ENCODE peak calls at places on chromosomes 13 and 19, in seven cellular contexts. T is T-helper 9 cell; Z is activated naive CD8-positive, alpha-beta T cell treated with anti-CD3 and anti-CD28 coated beads for 36 hours; N is frontal cortex; L is stimulated activated CD8-positive, alpha-beta memory T cell treated with anti-CD3 and anti-CD28 coated beads, Interleukin-12 subunit alpha, Interleukin-12 subunit beta, amount 100 ng/mL, for 4 hours; U is naive thymus-derived CD8-positive, alpha-beta T cell; P is NCI-H1105 treated with DMSO at 0.1 percent for 48 hours. Q is an unnamed sample.

GRCh38 chr19:19822148-19822429 is 539 bp upstream of the ZNF506 start:
- DNase-seq in T (no peak), U (no peak), N (no peak), Z (no peak), P (no peak), L (no peak), Q (no peak)

GRCh38 chr13:111121421-111121820 is 6.3 kb downstream of the ARHGEF7 start:
- DNase-seq in Z (no peak), L (no peak), N (no peak), U (no peak), P (no peak), T (no peak), Q (no peak)

GRCh38 chr19:996051-996838 is 4.0 kb upstream of the GRIN3B start:
- DNase-seq in T (peak; percentile 90), N (no peak), U (peak; percentile 83), Z (peak; percentile 77), L (peak; percentile 66), P (peak; percentile 80), Q (peak; percentile 68)

GRCh38 chr13:49292742-49293498 is 45.2 kb downstream of the CDADC1 start:
- DNase-seq in P (peak; percentile 41), U (no peak), N (no peak), T (no peak), L (no peak), Z (peak; percentile 39), Q (peak; percentile 47)

GRCh38 chr19:46350029-46350757 is 3.3 kb downstream of the PPP5C start:
- DNase-seq in Z (no peak), T (no peak), U (no peak), N (no peak), P (no peak), L (no peak), Q (no peak)

GRCh38 chr19:56369886-56370676 is 23.3 kb downstream of the ZNF582 start:
- DNase-seq in T (no peak), N (no peak), P (no peak), Z (no peak), U (no peak), L (no peak), Q (no peak)

GRCh38 chr13:110714798-110715394 is 1.4 kb downstream of the ING1 start:
- DNase-seq in T (peak; percentile 41), L (peak; percentile 42), Z (peak; percentile 56), P (peak; percentile 91), U (no peak), N (peak; percentile 39), Q (peak; percentile 82)

GRCh38 chr13:94712287-94712811 is at the start of gene SOX21:
- DNase-seq in T (no peak), Z (no peak), U (no peak), N (no peak), L (no peak), P (no peak), Q (peak; percentile 38)

GRCh38 chr19:44576843-44577565 is 36.4 kb upstream of the IGSF23 start:
- DNase-seq in T (no peak), P (peak; percentile 28), Z (peak; percentile 17), L (no peak), N (no peak), U (no peak), Q (peak; percentile 30)

GRCh38 chr19:51111606-51112005 is 3.4 kb upstream of the CTU1 start:
- DNase-seq in T (no peak), N (no peak), Z (no peak), U (no peak), L (no peak), P (no peak), Q (no peak)

GRCh38 chr13:75365724-75366173 is 116.2 kb downstream of the TBC1D4 start:
- DNase-seq in U (no peak), Z (no peak), P (no peak), N (no peak), T (no peak), L (no peak), Q (no peak)

GRCh38 chr13:19695829-19696228 is 62.4 kb downstream of the MPHOSPH8 start:
- DNase-seq in T (no peak), Z (no peak), U (no peak), P (no peak), L (no peak), N (no peak), Q (no peak)

GRCh38 chr13:75585153-75585552 is 35.6 kb downstream of the UCHL3 start:
- DNase-seq in L (no peak), Z (no peak), T (no peak), N (no peak), U (no peak), P (no peak), Q (no peak)

GRCh38 chr19:47122359-47123335 is 8.0 kb upstream of the SAE1 start:
- DNase-seq in P (no peak), T (no peak), U (no peak), L (no peak), N (no peak), Z (no peak), Q (no peak)

GRCh38 chr13:109704771-109705628 is 81.4 kb downstream of the IRS2 start:
- DNase-seq in U (no peak), L (no peak), N (no peak), P (no peak), T (no peak), Z (no peak), Q (peak; percentile 19)

GRCh38 chr19:45677351-45678230 is 9.6 kb downstream of the GIPR start:
- DNase-seq in T (peak; percentile 70), U (peak; percentile 68), Z (peak; percentile 84), L (peak; percentile 64), P (peak; percentile 75), N (peak; percentile 65), Q (peak; percentile 93)

GRCh38 chr19:28468701-28469459 is 744.1 kb downstream of the UQCRFS1 start:
- DNase-seq in P (peak; percentile 26), N (no peak), U (peak; percentile 24), Z (peak; percentile 13), T (no peak), L (peak; percentile 9), Q (no peak)

GRCh38 chr19:32744555-32745325 is 25.2 kb downstream of the TDRD12 start:
- DNase-seq in L (no peak), Z (no peak), N (no peak), U (no peak), T (no peak), P (no peak), Q (no peak)

GRCh38 chr19:27774827-27775226 is 1438.1 kb downstream of the UQCRFS1 start:
- DNase-seq in P (no peak), L (no peak), U (no peak), N (no peak), Z (peak; percentile 15), T (no peak), Q (peak; percentile 24)

GRCh38 chr13:110263906-110264305 is 43.1 kb downstream of the COL4A1 start:
- DNase-seq in L (no peak), U (no peak), Z (no peak), P (no peak), N (no peak), T (no peak), Q (no peak)

GRCh38 chr13:44972956-44973581 is 16.2 kb downstream of the NUFIP1 start:
- DNase-seq in U (peak; percentile 7), L (no peak), P (peak; percentile 10), T (no peak), Z (no peak), N (no peak), Q (peak; percentile 2)

Q was measured in NCI-H2171 treated with DMSO at 0.1 percent for 48 hours.